ENCODE peak calls at places on chromosomes 12 and 14, in six cellular contexts. Z is heart left ventricle, O is heart right ventricle, B is GM13977, N is progenitor cell of endocrine pancreas, S is AG09319. Y is an unnamed sample.

GRCh38 chr14:97703006-97703760 is 906.0 kb downstream of the VRK1 start:
- DNase-seq in Z (no peak), S (no peak), B (no peak), N (no peak), O (no peak), Y (peak; percentile 37)

GRCh38 chr14:77498120-77498979 is at the start of gene ISM2:
- DNase-seq in Z (no peak), N (peak; percentile 45), B (peak; percentile 86), O (no peak), S (no peak), Y (peak; percentile 54)

GRCh38 chr12:103930787-103931536 is 752 bp downstream of the HSP90B1 start:
- DNase-seq in B (no peak), S (no peak), O (peak; percentile 47), N (no peak), Z (peak; percentile 47), Y (peak; percentile 51)

GRCh38 chr12:3178671-3179413 is 101.7 kb downstream of the TSPAN9 start:
- DNase-seq in Z (no peak), O (no peak), N (no peak), B (no peak), S (no peak), Y (no peak)

GRCh38 chr14:95496690-95497241 is 19.7 kb downstream of the SYNE3 start:
- DNase-seq in B (no peak), S (no peak), N (no peak), O (no peak), Z (peak; percentile 41), Y (no peak)

GRCh38 chr12:25701290-25701689 is 148.2 kb upstream of the LMNTD1 start:
- DNase-seq in Z (no peak), N (no peak), S (no peak), O (no peak), B (no peak), Y (no peak)

GRCh38 chr12:131164096-131164872 is 210.6 kb downstream of the ADGRD1 start:
- DNase-seq in Z (no peak), S (no peak), N (no peak), O (no peak), B (peak; percentile 40), Y (peak; percentile 4)

GRCh38 chr14:31206536-31207286 is 882 bp downstream of the HECTD1 start:
- DNase-seq in N (peak; percentile 23), S (no peak), Z (peak; percentile 19), B (peak; percentile 57), O (peak; percentile 7), Y (peak; percentile 74)

GRCh38 chr12:66188584-66189475 is at the start of gene IRAK3:
- DNase-seq in Z (peak; percentile 84), N (peak; percentile 30), S (no peak), B (peak; percentile 68), O (peak; percentile 83), Y (peak; percentile 41)

GRCh38 chr12:122064780-122065588 is 13.6 kb upstream of the MLXIP start:
- DNase-seq in O (no peak), S (no peak), Z (no peak), B (no peak), N (no peak), Y (no peak)

GRCh38 chr12:24795699-24796385 is 153.1 kb downstream of the BCAT1 start:
- DNase-seq in B (no peak), N (no peak), S (no peak), Z (no peak), O (no peak), Y (peak; percentile 20)

GRCh38 chr12:114360485-114360884 is 45.5 kb downstream of the TBX5 start:
- DNase-seq in Z (no peak), B (no peak), S (no peak), O (no peak), N (no peak), Y (no peak)

GRCh38 chr12:114355389-114356088 is 50.4 kb downstream of the TBX5 start:
- DNase-seq in S (no peak), B (no peak), O (peak; percentile 21), Z (peak; percentile 33), N (no peak), Y (peak; percentile 8)
- TF ChIP-seq CTCF in S (no peak), B (no peak), O (peak; percentile 31), Z (peak; percentile 31), N (peak; percentile 26), Y (no peak)

DNA sequence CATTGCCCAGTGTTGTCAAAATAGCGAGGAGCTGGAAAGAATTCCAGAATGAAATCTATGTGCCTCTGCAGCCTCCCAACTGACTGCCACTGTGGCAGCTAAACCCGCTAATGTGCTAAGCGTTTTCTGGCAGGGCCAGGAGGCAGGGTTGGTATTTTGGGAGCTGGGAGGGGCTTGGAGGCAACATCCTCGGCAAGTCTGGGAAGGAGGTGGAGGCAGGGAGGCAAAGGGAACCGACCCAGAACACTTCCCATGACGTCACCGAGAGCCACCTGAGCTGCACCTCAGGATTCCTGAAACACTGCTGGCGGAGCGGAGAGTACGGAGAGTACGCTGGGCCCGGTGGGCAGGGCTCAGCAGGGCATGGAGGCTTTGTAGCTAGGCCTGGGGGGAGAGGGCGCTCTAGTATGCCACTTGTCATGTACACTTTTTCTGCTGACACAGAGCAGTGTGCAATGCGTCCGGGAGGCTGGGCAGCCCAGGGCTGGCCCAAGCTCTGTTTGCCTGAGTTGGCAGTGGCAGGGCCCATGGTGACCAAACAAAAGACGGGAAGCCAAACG is 81.5 kb downstream of the DPF3 start:
- DNase-seq in S (no peak), Z (peak; percentile 71), N (no peak), B (no peak), O (peak; percentile 74), Y (no peak)
- TF ChIP-seq CTCF in S (no peak), Z (no peak), N (no peak), B (no peak), O (no peak), Y (no peak)

GRCh38 chr12:49295087-49296001 is at the start of gene PRPH:
- DNase-seq in Z (no peak), S (no peak), O (no peak), N (no peak), B (no peak), Y (no peak)
- TF ChIP-seq CTCF in Z (no peak), S (no peak), O (no peak), N (peak; percentile 29), B (no peak), Y (no peak)

DNA sequence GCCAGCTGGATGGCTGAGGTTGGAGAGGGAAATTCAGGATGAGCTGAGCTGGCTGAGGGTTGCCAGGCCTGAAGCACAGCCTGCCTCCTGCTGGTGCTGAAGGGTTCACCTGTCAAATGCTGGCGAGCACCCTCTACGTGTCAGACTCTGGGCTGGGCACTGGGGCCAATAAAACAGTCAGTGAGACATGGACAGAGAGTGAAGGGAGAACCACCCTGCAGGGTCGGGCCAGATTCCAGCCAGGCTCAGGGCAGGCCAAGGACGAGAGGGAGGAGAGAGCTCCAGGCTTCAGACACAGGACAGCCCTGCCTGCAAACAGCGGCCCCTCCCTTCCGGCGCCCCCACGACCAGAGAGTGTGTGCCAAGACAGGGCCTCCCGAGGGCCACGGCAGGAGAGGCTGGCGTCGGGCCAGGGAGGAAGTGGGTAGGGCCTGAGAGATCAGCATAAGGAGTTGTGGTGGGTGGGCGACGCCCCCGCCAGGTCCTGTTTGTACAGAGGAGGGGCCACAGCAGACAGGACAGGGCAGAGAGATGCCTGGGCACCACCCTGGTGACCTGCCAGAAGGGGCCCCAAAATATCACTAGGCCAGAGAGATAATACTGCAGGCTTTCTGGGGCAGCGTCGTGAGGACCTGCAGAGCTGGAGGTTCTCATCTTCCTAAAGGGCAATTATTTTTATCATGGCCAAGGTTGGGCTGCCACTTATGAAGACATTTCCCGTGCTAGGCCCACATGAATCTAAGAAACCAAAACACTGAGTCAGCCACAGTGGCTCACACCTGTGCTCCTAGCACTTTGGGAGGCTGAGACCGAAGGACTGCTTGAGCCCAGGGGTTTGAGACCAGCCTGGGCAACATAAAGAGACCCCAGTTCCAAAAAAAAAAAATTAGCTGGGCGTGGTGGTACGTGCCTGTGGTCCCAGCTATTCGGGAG is 73.1 kb upstream of the GPR68 start:
- DNase-seq in Z (peak; percentile 81), S (no peak), N (no peak), B (no peak), O (peak; percentile 71), Y (peak; percentile 97)
- TF ChIP-seq CTCF in Z (no peak), S (no peak), N (no peak), B (peak; percentile 31), O (no peak), Y (peak; percentile 54)

DNA sequence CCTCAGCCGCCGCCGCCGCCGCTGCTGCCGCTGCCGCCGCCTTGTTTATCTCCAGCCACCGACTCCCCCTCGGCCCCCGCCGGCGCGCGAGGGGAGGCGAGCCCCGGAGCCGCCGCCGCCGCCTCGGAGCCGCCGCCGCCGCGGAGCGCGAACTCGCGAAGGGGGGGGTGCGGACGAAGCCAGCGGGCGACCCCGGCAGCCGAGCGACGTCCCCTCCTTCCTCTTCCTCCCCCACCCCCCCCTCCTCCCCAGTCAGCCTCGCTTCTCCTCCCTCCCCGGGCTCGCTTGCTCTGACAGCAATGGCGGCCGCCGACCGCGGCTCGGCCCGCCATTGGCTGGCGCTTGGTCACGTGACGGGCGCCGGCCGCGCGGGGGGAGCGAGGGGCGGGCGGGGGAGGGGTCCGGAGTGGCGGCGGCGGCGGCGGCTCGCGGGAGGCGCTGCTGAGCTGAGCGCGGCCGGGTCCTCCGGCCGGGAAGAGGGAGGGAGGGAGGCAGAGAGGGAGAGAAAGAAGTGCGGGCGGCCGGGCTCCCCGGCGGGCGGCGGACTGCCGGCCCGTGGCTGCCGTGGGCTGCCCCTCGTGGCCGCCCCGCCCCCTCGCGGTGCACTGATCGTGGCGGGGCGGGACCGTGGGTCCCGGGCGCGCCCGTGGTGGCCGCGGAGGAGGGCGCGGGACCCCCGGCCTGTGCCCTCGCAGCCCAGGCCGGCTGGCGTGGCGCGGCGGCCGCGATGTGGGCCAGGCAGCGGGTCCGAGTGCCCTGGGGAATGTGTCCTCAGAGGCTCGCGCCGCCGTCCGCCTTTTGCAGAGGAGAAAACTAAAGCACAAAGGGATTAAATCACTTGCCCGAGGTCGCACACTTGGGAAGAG is at the start of gene MED13L:
- DNase-seq in N (peak; percentile 89), Z (peak; percentile 93), O (peak; percentile 87), S (peak; percentile 68), B (peak; percentile 99), Y (peak; percentile 81)
- TF ChIP-seq CTCF in N (peak; percentile 56), Z (peak; percentile 45), O (peak; percentile 67), S (peak; percentile 28), B (peak; percentile 55), Y (peak; percentile 22)

GRCh38 chr14:57871487-57872080 is 5.7 kb upstream of the SLC35F4 start:
- DNase-seq in O (no peak), N (peak; percentile 14), S (peak; percentile 11), Z (no peak), B (no peak), Y (peak; percentile 47)
- TF ChIP-seq CTCF in O (no peak), N (peak; percentile 80), S (peak; percentile 84), Z (peak; percentile 29), B (peak; percentile 54), Y (peak; percentile 47)

DNA sequence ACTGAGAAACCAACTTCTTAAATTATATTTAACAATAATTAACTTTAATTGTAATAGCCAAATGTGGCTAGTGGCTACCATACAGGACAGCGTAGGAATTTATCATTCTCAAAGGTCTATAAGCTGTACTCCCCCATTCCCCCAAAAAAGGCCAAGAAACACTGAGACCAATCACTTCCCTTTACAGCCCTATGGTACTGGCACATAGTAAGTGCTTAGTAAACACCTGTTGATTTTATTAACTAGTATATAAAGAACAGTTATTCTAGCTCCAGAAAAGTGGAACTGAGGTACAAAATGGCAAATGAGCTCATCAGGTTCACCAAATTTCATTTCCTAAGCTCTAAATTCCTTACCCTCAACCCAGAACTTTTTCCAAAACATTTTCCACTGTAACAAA is 6.1 kb upstream of the SRSF9 start:
- DNase-seq in S (no peak), B (no peak), Z (no peak), N (no peak), O (no peak), Y (no peak)
- TF ChIP-seq CTCF in S (no peak), B (no peak), Z (no peak), N (no peak), O (no peak), Y (no peak)

Y was measured in activated CD8-positive, alpha-beta T cell treated with anti-CD3 and anti-CD28 coated beads for 36 hours.